ENCODE peak calls at places on chromosomes 12 and 14, in four cellular contexts. I is stomach, B is ovary, V is psoas muscle. O is an unnamed sample. For H3K4me1 and H3K27me3, the result is how much of the 10 kb centered on the place peaks cover.

GRCh38 chr14:72998252-72998903 is 28.5 kb downstream of the ZFYVE1 start:
- DNase-seq in I (no peak), B (no peak), V (no peak), O (no peak)

GRCh38 chr14:69619007-69619406 is 7.6 kb downstream of the SUSD6 start:
- DNase-seq in I (no peak), B (peak), V (no peak), O (no peak)

GRCh38 chr14:68497016-68497415 is 295.9 kb downstream of the ZFP36L1 start:
- DNase-seq in I (no peak), B (no peak), V (no peak), O (no peak)

GRCh38 chr12:112309797-112310196 is 72.4 kb downstream of the HECTD4 start:
- DNase-seq in I (no peak), B (no peak), V (no peak), O (no peak)

GRCh38 chr12:128817115-128818015 is 6.4 kb downstream of the SLC15A4 start:
- DNase-seq in I (peak), B (no peak), V (peak), O (no peak)

GRCh38 chr12:6376079-6376941 is 947 bp upstream of the SCNN1A start:
- DNase-seq in I (peak), B (peak), V (peak), O (no peak)

GRCh38 chr14:99401196-99401595 is 79.5 kb downstream of the SETD3 start:
- DNase-seq in I (no peak), B (no peak), V (no peak), O (no peak)

GRCh38 chr12:20523658-20524057 is 155.3 kb downstream of the PDE3A start:
- DNase-seq in I (no peak), B (no peak), V (no peak), O (no peak)

GRCh38 chr14:87873741-87874140 is 119.2 kb downstream of the GALC start:
- DNase-seq in I (no peak), B (no peak), V (no peak), O (no peak)

GRCh38 chr14:92633274-92633616 is 115.2 kb downstream of the LGMN start:
- DNase-seq in I (no peak), B (no peak), V (no peak), O (no peak)
- H3K4me1 ChIP-seq in I (under half), B (under half), V (under half), O (under half)

GRCh38 chr12:53737951-53738833 is 10.9 kb upstream of the CALCOCO1 start:
- DNase-seq in I (peak), B (no peak), V (no peak), O (no peak)
- H3K27me3 ChIP-seq in I (half or more), B (under half), V (under half), O (under half)

GRCh38 chr14:101364503-101365328 is 196.6 kb upstream of the DIO3 start:
- DNase-seq in I (no peak), B (peak), V (peak), O (peak)
- H3K4me1 ChIP-seq in I (under half), B (under half), V (under half), O (under half)

GRCh38 chr14:21988413-21988812 is 314.8 kb upstream of the OR4E1 start:
- DNase-seq in I (no peak), B (no peak), V (no peak), O (no peak)
- H3K27me3 ChIP-seq in I (under half), B (under half), V (under half), O (under half)